ENCODE peak calls at places on chromosomes 16 and 17, in four cellular contexts. E, G, J and T are unnamed samples.

GRCh38 chr16:23072769-23073549 is 76.3 kb downstream of the USP31 start:
- DNase-seq in E (peak; percentile 80), J (no peak), G (no peak), T (no peak)

GRCh38 chr17:64418506-64419339 is 28.1 kb upstream of the PECAM1 start:
- DNase-seq in G (no peak), J (no peak), E (peak; percentile 61), T (no peak)

GRCh38 chr17:68963958-68964357 is 8.8 kb upstream of the ABCA8 start:
- DNase-seq in E (no peak), G (no peak), J (no peak), T (no peak)

GRCh38 chr17:62723842-62724241 is 84.3 kb downstream of the MARCHF10 start:
- DNase-seq in E (no peak), J (no peak), G (no peak), T (no peak)

GRCh38 chr16:86740817-86741799 is 162.8 kb downstream of the FOXL1 start:
- DNase-seq in J (peak; percentile 53), E (peak; percentile 83), G (peak; percentile 30), T (no peak)

GRCh38 chr16:35188288-35189155 is 1729.1 kb downstream of the TP53TG3F start:
- DNase-seq in G (no peak), E (no peak), J (no peak), T (no peak)

GRCh38 chr16:47156816-47157215 is 13.1 kb upstream of the NETO2 start:
- DNase-seq in G (no peak), J (no peak), E (no peak), T (no peak)

GRCh38 chr16:70304892-70305448 is 6.0 kb downstream of the DDX19B start:
- DNase-seq in E (no peak), J (no peak), G (no peak), T (no peak)

GRCh38 chr16:15961060-15961511 is 11.7 kb downstream of the ABCC1 start:
- DNase-seq in G (no peak), E (peak; percentile 69), J (no peak), T (no peak)

GRCh38 chr17:78883533-78884131 is 19.4 kb downstream of the CEP295NL start:
- DNase-seq in J (peak; percentile 62), E (peak; percentile 96), G (peak; percentile 25), T (no peak)

DNA sequence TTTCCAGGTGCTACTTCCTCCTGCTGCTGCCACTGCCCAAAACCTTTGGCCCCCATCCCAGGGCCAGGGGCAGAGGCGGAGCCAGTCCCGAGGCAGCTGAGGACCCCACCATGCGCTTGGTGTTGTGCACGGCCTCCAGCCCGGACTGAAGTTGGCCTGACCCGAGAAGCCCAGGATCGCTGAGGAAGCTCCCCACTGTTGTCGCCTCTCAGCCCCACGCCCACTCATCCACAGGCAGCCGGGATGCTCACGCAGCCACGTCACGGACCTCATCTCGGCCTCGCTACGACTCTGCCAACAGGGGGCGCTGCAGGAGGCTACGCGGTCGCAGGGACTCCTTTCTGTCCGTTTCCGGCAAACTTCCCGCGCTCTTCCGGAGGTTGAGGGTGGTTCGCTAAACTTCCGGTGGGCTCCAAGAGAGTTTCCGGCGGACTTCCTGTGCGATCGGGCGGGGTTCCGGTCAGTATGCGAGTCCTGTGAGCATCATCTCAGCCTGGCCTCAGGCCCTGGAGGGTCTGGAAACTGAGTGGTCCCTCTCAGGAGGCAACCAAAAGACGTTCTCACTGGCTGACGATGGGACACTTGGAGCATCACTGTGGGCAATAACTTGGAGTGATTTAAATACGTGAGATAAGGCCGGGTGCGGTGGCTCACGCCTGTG is 12.4 kb downstream of the ZG16B start:
- DNase-seq in J (peak; percentile 32), E (peak; percentile 16), G (no peak), T (peak; percentile 74)
- TF ChIP-seq CTCF in J (peak; percentile 53), E (peak; percentile 57), G (peak; percentile 43), T (peak; percentile 91)

GRCh38 chr17:42798383-42799380 is at the start of the genes CNTD1 and COA3:
- DNase-seq in E (peak; percentile 81), G (peak; percentile 86), J (peak; percentile 80), T (peak; percentile 65)
- TF ChIP-seq CTCF in E (no peak), G (peak; percentile 38), J (peak; percentile 20), T (no peak)

DNA sequence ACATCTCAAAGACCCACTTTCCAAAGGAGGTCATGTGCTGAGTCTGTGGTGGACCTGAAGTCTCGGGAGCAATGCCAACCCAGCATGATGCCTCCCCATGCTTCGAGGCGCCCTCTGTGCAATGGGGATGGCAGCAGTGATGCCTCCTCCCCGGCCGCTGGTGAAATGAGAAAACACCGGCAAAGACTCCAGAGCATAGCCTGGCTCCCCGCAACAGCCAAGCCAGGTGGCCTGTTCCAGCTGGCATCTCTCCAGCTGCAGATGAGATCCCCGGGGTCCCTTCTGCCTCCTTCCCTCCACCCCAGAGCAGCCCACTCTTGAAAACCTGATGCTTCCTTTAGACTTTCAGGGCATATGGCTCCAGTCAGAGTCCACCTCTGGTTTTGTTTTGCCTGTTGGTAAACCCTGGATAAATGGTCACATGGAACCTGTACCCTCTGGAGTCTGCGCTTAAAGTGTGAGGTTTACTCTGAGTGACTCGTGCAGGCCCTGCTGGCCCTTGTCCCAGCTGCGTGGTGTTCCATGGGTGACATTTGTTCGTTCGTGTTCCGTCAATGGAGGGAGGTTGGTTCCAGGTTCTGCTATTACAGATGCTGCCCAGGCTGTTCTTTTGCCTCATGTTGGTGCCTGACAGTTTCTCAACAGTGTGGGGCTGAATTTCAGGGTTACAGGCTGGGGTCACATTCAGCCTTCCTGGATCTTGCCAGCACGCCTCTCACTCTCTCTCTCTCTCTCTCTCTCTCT is 181.8 kb upstream of the CIBAR2 start:
- DNase-seq in E (no peak), J (no peak), G (no peak), T (no peak)
- TF ChIP-seq CTCF in E (no peak), J (no peak), G (no peak), T (no peak)

GRCh38 chr16:88455610-88456355 is 2.7 kb downstream of the ZFPM1 start:
- DNase-seq in E (no peak), J (peak; percentile 43), G (no peak), T (peak; percentile 84)
- TF ChIP-seq CTCF in E (no peak), J (no peak), G (no peak), T (no peak)

GRCh38 chr16:12122202-12122601 is 145.7 kb downstream of the SNX29 start:
- DNase-seq in J (no peak), G (no peak), E (no peak), T (no peak)
- TF ChIP-seq CTCF in J (no peak), G (no peak), E (no peak), T (no peak)